ENCODE peak calls at places on chromosomes 11 and 22, in nine cellular contexts. H, U, R, F, S, I, O, T and W are unnamed samples.

GRCh38 chr11:66595245-66595904 is 2.4 kb downstream of the CCS start:
- DNase-seq in H (no peak), U (no peak), R (no peak), F (no peak), S (no peak), I (peak), O (no peak), T (no peak), W (peak)

GRCh38 chr11:128772814-128773213 is 78.9 kb downstream of the FLI1 start:
- DNase-seq in H (no peak), U (no peak), R (no peak), F (peak), S (no peak), I (peak), O (no peak), T (peak), W (no peak)

GRCh38 chr11:65551572-65552398 is 6.4 kb downstream of the LTBP3 start:
- DNase-seq in H (no peak), U (no peak), R (no peak), F (peak), S (peak), I (peak), O (no peak), T (peak), W (peak)

GRCh38 chr11:83147895-83148294 is 9.0 kb upstream of the PCF11 start:
- DNase-seq in H (no peak), U (no peak), R (no peak), F (no peak), S (no peak), I (no peak), O (no peak), T (no peak), W (no peak)

GRCh38 chr11:106961518-106961917 is 56.8 kb downstream of the GUCY1A2 start:
- DNase-seq in H (peak), U (peak), R (no peak), F (no peak), S (no peak), I (no peak), O (no peak), T (no peak), W (no peak)

GRCh38 chr11:46072172-46072964 is 48.9 kb downstream of the PHF21A start:
- DNase-seq in H (no peak), U (no peak), R (no peak), F (no peak), S (no peak), I (peak), O (no peak), T (no peak), W (no peak)

GRCh38 chr22:43257549-43257948 is 70.6 kb upstream of the TTLL12 start:
- DNase-seq in H (no peak), U (no peak), R (no peak), F (no peak), S (no peak), I (no peak), O (no peak), T (no peak), W (no peak)

GRCh38 chr11:28621648-28622215 is 513.5 kb downstream of the METTL15 start:
- DNase-seq in H (no peak), U (peak), R (no peak), F (no peak), S (peak), I (no peak), O (no peak), T (no peak), W (no peak)

GRCh38 chr11:1864831-1865665 is 12.2 kb downstream of the LSP1 start:
- DNase-seq in H (no peak), U (no peak), R (no peak), F (no peak), S (no peak), I (no peak), O (no peak), T (no peak), W (no peak)

GRCh38 chr11:122598971-122599370 is 56.6 kb upstream of the UBASH3B start:
- DNase-seq in H (no peak), U (no peak), R (no peak), F (no peak), S (no peak), I (peak), O (no peak), T (no peak), W (no peak)

GRCh38 chr11:126197277-126197939 is 14.0 kb downstream of the RPUSD4 start:
- DNase-seq in H (peak), U (no peak), R (no peak), F (no peak), S (no peak), I (peak), O (no peak), T (no peak), W (no peak)

GRCh38 chr11:125070699-125071254 is 7.7 kb downstream of the SLC37A2 start:
- DNase-seq in H (no peak), U (no peak), R (no peak), F (no peak), S (no peak), I (peak), O (no peak), T (peak), W (peak)

GRCh38 chr22:48137640-48138039 is 1375.2 kb downstream of the TBC1D22A start:
- DNase-seq in H (no peak), U (no peak), R (no peak), F (no peak), S (no peak), I (no peak), O (no peak), T (no peak), W (no peak)

GRCh38 chr22:39236321-39237275 is 8.2 kb downstream of the PDGFB start:
- DNase-seq in H (no peak), U (no peak), R (no peak), F (peak), S (no peak), I (peak), O (no peak), T (peak), W (peak)

GRCh38 chr11:29310706-29311342 is 706.0 kb downstream of the KCNA4 start:
- DNase-seq in H (no peak), U (no peak), R (no peak), F (no peak), S (no peak), I (no peak), O (no peak), T (no peak), W (no peak)

GRCh38 chr11:12893787-12894672 is 115.1 kb upstream of the RASSF10 start:
- DNase-seq in H (peak), U (peak), R (peak), F (peak), S (peak), I (peak), O (peak), T (peak), W (peak)

GRCh38 chr11:121544956-121545355 is 92.2 kb upstream of the SORL1-AS1 start:
- DNase-seq in H (no peak), U (no peak), R (no peak), F (peak), S (no peak), I (no peak), O (no peak), T (peak), W (peak)

GRCh38 chr22:50694099-50694498 is 21.5 kb downstream of the SHANK3 start:
- DNase-seq in H (no peak), U (no peak), R (no peak), F (no peak), S (no peak), I (no peak), O (no peak), T (no peak), W (no peak)